ENCODE peak calls at places on chromosomes 6 and 20, in eight cellular contexts. One of them, this sample, is unnamed.
A peak's percentile ranks its signal among the peaks of the same experiment; 100 is the strongest.

GRCh38 chr20:36538026-36538764 is 3.1 kb upstream of the MYL9 start:
- DNase-seq in GOT3: no peak
- DNase-seq in KBM-7: no peak
- DNase-seq in pancreas: peak; percentile 4
- DNase-seq in left ventricle myocardium inferior: no peak
- DNase-seq in A172: no peak
- DNase-seq in MV-4-11: no peak
- DNase-seq in activated naive CD8-positive, alpha-beta T cell treated with anti-CD3 and anti-CD28 coated beads, Interleukin-2, amount 50 U/mL, for 24 hours: no peak
- DNase-seq in this sample: no peak

GRCh38 chr6:33578164-33578563 is 1.9 kb downstream of the BAK1 start:
- DNase-seq in left ventricle myocardium inferior: no peak
- DNase-seq in pancreas: no peak
- DNase-seq in GOT3: no peak
- DNase-seq in A172: no peak
- DNase-seq in activated naive CD8-positive, alpha-beta T cell treated with anti-CD3 and anti-CD28 coated beads, Interleukin-2, amount 50 U/mL, for 24 hours: no peak
- DNase-seq in KBM-7: no peak
- DNase-seq in MV-4-11: no peak
- DNase-seq in this sample: no peak

GRCh38 chr6:37535701-37536461 is 36.2 kb upstream of the CCDC167 start:
- DNase-seq in GOT3: no peak
- DNase-seq in A172: no peak
- DNase-seq in left ventricle myocardium inferior: no peak
- DNase-seq in KBM-7: no peak
- DNase-seq in activated naive CD8-positive, alpha-beta T cell treated with anti-CD3 and anti-CD28 coated beads, Interleukin-2, amount 50 U/mL, for 24 hours: no peak
- DNase-seq in pancreas: no peak
- DNase-seq in MV-4-11: no peak
- DNase-seq in this sample: no peak

GRCh38 chr6:43076928-43077809 is 1.1 kb downstream of the PTK7 start:
- DNase-seq in activated naive CD8-positive, alpha-beta T cell treated with anti-CD3 and anti-CD28 coated beads, Interleukin-2, amount 50 U/mL, for 24 hours: no peak
- DNase-seq in A172: peak; percentile 55
- DNase-seq in MV-4-11: no peak
- DNase-seq in KBM-7: peak; percentile 44
- DNase-seq in pancreas: peak; percentile 71
- DNase-seq in GOT3: no peak
- DNase-seq in left ventricle myocardium inferior: no peak
- DNase-seq in this sample: no peak

GRCh38 chr6:170097505-170098427 is 193.1 kb downstream of the DLL1 start:
- DNase-seq in MV-4-11: no peak
- DNase-seq in A172: no peak
- DNase-seq in GOT3: no peak
- DNase-seq in KBM-7: no peak
- DNase-seq in left ventricle myocardium inferior: no peak
- DNase-seq in pancreas: peak; percentile 39
- DNase-seq in activated naive CD8-positive, alpha-beta T cell treated with anti-CD3 and anti-CD28 coated beads, Interleukin-2, amount 50 U/mL, for 24 hours: no peak
- DNase-seq in this sample: no peak

GRCh38 chr6:14276667-14277404 is 159.3 kb downstream of the CD83 start:
- DNase-seq in MV-4-11: peak; percentile 81
- DNase-seq in activated naive CD8-positive, alpha-beta T cell treated with anti-CD3 and anti-CD28 coated beads, Interleukin-2, amount 50 U/mL, for 24 hours: no peak
- DNase-seq in KBM-7: peak; percentile 69
- DNase-seq in left ventricle myocardium inferior: no peak
- DNase-seq in A172: peak; percentile 22
- DNase-seq in pancreas: no peak
- DNase-seq in GOT3: no peak
- DNase-seq in this sample: no peak

GRCh38 chr6:105784179-105784578 is 302.0 kb upstream of the PRDM1 start:
- DNase-seq in left ventricle myocardium inferior: no peak
- DNase-seq in GOT3: no peak
- DNase-seq in KBM-7: no peak
- DNase-seq in MV-4-11: no peak
- DNase-seq in pancreas: no peak
- DNase-seq in activated naive CD8-positive, alpha-beta T cell treated with anti-CD3 and anti-CD28 coated beads, Interleukin-2, amount 50 U/mL, for 24 hours: no peak
- DNase-seq in A172: no peak
- DNase-seq in this sample: no peak

GRCh38 chr6:144659202-144659731 is 374.1 kb downstream of the UTRN start:
- DNase-seq in pancreas: no peak
- DNase-seq in KBM-7: peak; percentile 91
- DNase-seq in GOT3: no peak
- DNase-seq in left ventricle myocardium inferior: no peak
- DNase-seq in A172: no peak
- DNase-seq in MV-4-11: peak; percentile 65
- DNase-seq in activated naive CD8-positive, alpha-beta T cell treated with anti-CD3 and anti-CD28 coated beads, Interleukin-2, amount 50 U/mL, for 24 hours: no peak
- DNase-seq in this sample: no peak

GRCh38 chr6:100426241-100426640 is 38.5 kb downstream of the SIM1 start:
- DNase-seq in KBM-7: no peak
- DNase-seq in MV-4-11: no peak
- DNase-seq in pancreas: no peak
- DNase-seq in A172: no peak
- DNase-seq in GOT3: no peak
- DNase-seq in left ventricle myocardium inferior: no peak
- DNase-seq in activated naive CD8-positive, alpha-beta T cell treated with anti-CD3 and anti-CD28 coated beads, Interleukin-2, amount 50 U/mL, for 24 hours: no peak
- DNase-seq in this sample: no peak